ENCODE peak calls at places on chromosomes 4 and X, in five cellular contexts. C, G, R, N and B are unnamed samples.

GRCh38 chr4:101199507-101200285 is 147.6 kb downstream of the PPP3CA start:
- DNase-seq in G (no peak), C (peak; percentile 41), R (no peak), N (no peak), B (no peak)

GRCh38 chr4:176313596-176314341 is 6.0 kb upstream of the SPCS3 start:
- DNase-seq in G (no peak), R (no peak), C (no peak), N (no peak), B (no peak)

GRCh38 chr4:139170932-139171331 is 6.1 kb downstream of the ELF2 start:
- DNase-seq in G (no peak), R (no peak), C (no peak), N (no peak), B (no peak)

GRCh38 chrX:10327651-10328050 is 170.9 kb downstream of the CLCN4 start:
- DNase-seq in N (no peak), C (peak; percentile 53), R (no peak), G (no peak), B (no peak)

GRCh38 chr4:1868912-1869311 is 2.3 kb upstream of the NSD2 start:
- DNase-seq in R (no peak), C (no peak), G (no peak), N (no peak), B (no peak)

GRCh38 chrX:24647257-24648058 is at the start of gene PCYT1B:
- DNase-seq in G (peak; percentile 72), C (peak; percentile 27), R (peak; percentile 78), N (peak; percentile 13), B (peak; percentile 39)

GRCh38 chr4:1193206-1194027 is 21.0 kb upstream of the SPON2 start:
- DNase-seq in C (no peak), G (peak; percentile 53), R (peak; percentile 35), N (no peak), B (no peak)

GRCh38 chrX:4249401-4249800 is 536.0 kb upstream of the PRKX start:
- DNase-seq in N (no peak), R (no peak), G (no peak), C (no peak), B (no peak)

GRCh38 chr4:139857977-139858376 is 192.4 kb downstream of the MGST2 start:
- DNase-seq in C (no peak), R (no peak), N (no peak), G (no peak), B (no peak)

GRCh38 chr4:7735395-7735794 is 204.3 kb downstream of the AFAP1 start:
- DNase-seq in R (no peak), G (no peak), C (no peak), N (no peak), B (no peak)

GRCh38 chr4:121656269-121656641 is 40.5 kb downstream of the ANXA5 start:
- DNase-seq in R (peak; percentile 47), N (no peak), C (peak; percentile 73), G (no peak), B (no peak)

GRCh38 chr4:20319785-20320184 is 68.1 kb downstream of the SLIT2 start:
- DNase-seq in R (no peak), C (peak; percentile 21), G (no peak), N (no peak), B (no peak)